ENCODE peak calls at places on chromosome X, in seven cellular contexts. V is MM.1S; L is iPS DF 6.9; N is A172; A is stimulated activated CD4-positive, alpha-beta T cell treated with anti-CD3 and anti-CD28 coated beads, Interleukin-4, amount 100 ng/mL, for 4 hours; J is central memory CD4-positive, alpha-beta T cell; D is NCI-H748 treated with DMSO at 0.1 percent for 48 hours. B is an unnamed sample.
A peak's percentile ranks its signal among the peaks of the same experiment; 100 is the strongest.

GRCh38 chrX:96181571-96181970 is 503.1 kb upstream of the DIAPH2 start:
- DNase-seq in J (no peak), A (no peak), L (no peak), N (no peak), V (no peak), D (no peak), B (no peak)

GRCh38 chrX:146435472-146435871 is 374.1 kb upstream of the CXorf51B start:
- DNase-seq in L (no peak), J (no peak), D (no peak), V (no peak), A (no peak), N (no peak), B (no peak)

GRCh38 chrX:20067709-20068315 is 48.9 kb downstream of the MAP7D2 start:
- DNase-seq in A (no peak), N (peak; percentile 96), D (no peak), L (no peak), V (no peak), J (no peak), B (no peak)

GRCh38 chrX:147738260-147738659 is 173.5 kb upstream of the FMR1 start:
- DNase-seq in J (no peak), N (no peak), V (no peak), L (no peak), D (no peak), A (no peak), B (no peak)

GRCh38 chrX:41541381-41541780 is 94.2 kb downstream of the NYX start:
- DNase-seq in D (no peak), V (no peak), L (no peak), J (no peak), A (no peak), N (no peak), B (no peak)

GRCh38 chrX:150805736-150806135 is 92.7 kb downstream of the CD99L2 start:
- DNase-seq in N (no peak), A (no peak), D (no peak), L (no peak), J (no peak), V (no peak), B (no peak)

GRCh38 chrX:109578916-109579315 is 42.3 kb downstream of the NXT2 start:
- DNase-seq in V (no peak), L (no peak), J (no peak), A (no peak), N (no peak), D (no peak), B (no peak)

GRCh38 chrX:129984196-129984962 is 1.9 kb downstream of the BCORL1 start:
- DNase-seq in D (no peak), L (no peak), V (no peak), J (peak; percentile 28), N (no peak), A (no peak), B (no peak)

GRCh38 chrX:100643943-100644587 is at the start of gene SRPX2:
- DNase-seq in D (no peak), V (no peak), A (no peak), N (peak; percentile 58), J (no peak), L (no peak), B (no peak)

GRCh38 chrX:9788908-9789307 is 2.7 kb downstream of the SHROOM2 start:
- DNase-seq in D (peak; percentile 66), L (no peak), N (no peak), V (no peak), J (no peak), A (no peak), B (no peak)

GRCh38 chrX:111445485-111445884 is 33.5 kb upstream of the DCX start:
- DNase-seq in N (peak; percentile 2), D (peak; percentile 72), L (no peak), V (peak; percentile 54), J (peak; percentile 17), A (no peak), B (peak; percentile 72)

B was measured in NCI-H1436.